ENCODE peak calls at places on chromosomes 4 and X, in four cellular contexts. G, F, O and V are unnamed samples.

GRCh38 chrX:46554942-46555341 is 9.7 kb upstream of the ZNF674 start:
- DNase-seq in G (no peak), F (peak), O (no peak), V (no peak)

GRCh38 chr4:158236304-158237030 is 26.2 kb downstream of the TMEM144 start:
- DNase-seq in G (no peak), F (peak), O (no peak), V (peak)

GRCh38 chrX:38095971-38096529 is 89.7 kb downstream of the SYTL5 start:
- DNase-seq in G (no peak), F (peak), O (no peak), V (no peak)

GRCh38 chr4:80259012-80259411 is 7.5 kb upstream of the FGF5 start:
- DNase-seq in G (no peak), F (no peak), O (no peak), V (no peak)

GRCh38 chrX:68180501-68181061 is 252.7 kb downstream of the OPHN1 start:
- DNase-seq in G (no peak), F (no peak), O (no peak), V (no peak)

GRCh38 chr4:42915484-42915883 is 23.0 kb downstream of the GRXCR1 start:
- DNase-seq in G (no peak), F (no peak), O (no peak), V (no peak)

GRCh38 chr4:33948921-33949320 is 2295.4 kb downstream of the ARAP2 start:
- DNase-seq in G (no peak), F (no peak), O (no peak), V (no peak)

GRCh38 chr4:55754754-55755350 is 64.7 kb upstream of the EXOC1L start:
- DNase-seq in G (no peak), F (peak), O (no peak), V (no peak)

GRCh38 chr4:10124167-10124930 is 7.8 kb upstream of the WDR1 start:
- DNase-seq in G (no peak), F (no peak), O (no peak), V (no peak)

GRCh38 chr4:17511041-17511949 is 595 bp downstream of the QDPR start:
- DNase-seq in G (peak), F (peak), O (peak), V (no peak)

GRCh38 chr4:99652596-99653436 is 4.8 kb downstream of the C4orf54 start:
- DNase-seq in G (no peak), F (no peak), O (no peak), V (no peak)

GRCh38 chr4:21811576-21811975 is 137.0 kb downstream of the KCNIP4 start:
- DNase-seq in G (no peak), F (peak), O (no peak), V (no peak)

GRCh38 chr4:139815646-139816601 is 150.3 kb downstream of the MGST2 start:
- DNase-seq in G (no peak), F (peak), O (peak), V (peak)

GRCh38 chr4:183905081-183905592 is at the start of gene STOX2:
- DNase-seq in G (peak), F (peak), O (peak), V (peak)

GRCh38 chrX:113390531-113390930 is 549.9 kb upstream of the AMOT start:
- DNase-seq in G (no peak), F (no peak), O (no peak), V (no peak)

GRCh38 chrX:19172741-19173140 is 50.5 kb upstream of the ADGRG2 start:
- DNase-seq in G (no peak), F (no peak), O (no peak), V (no peak)

GRCh38 chr4:86670739-86671138 is 76.6 kb downstream of the PTPN13 start:
- DNase-seq in G (no peak), F (peak), O (no peak), V (no peak)

GRCh38 chr4:105155426-105155825 is 8.8 kb downstream of the TET2 start:
- DNase-seq in G (no peak), F (peak), O (no peak), V (no peak)

GRCh38 chrX:54495814-54496516 is at the start of gene FGD1:
- DNase-seq in G (peak), F (peak), O (peak), V (peak)

GRCh38 chrX:8867454-8867853 is 66.3 kb upstream of the FAM9A start:
- DNase-seq in G (no peak), F (peak), O (no peak), V (no peak)

GRCh38 chr4:8847331-8847730 is 24.3 kb downstream of the HMX1 start:
- DNase-seq in G (peak), F (no peak), O (no peak), V (no peak)

GRCh38 chrX:43493751-43494150 is 162.3 kb upstream of the MAOA start:
- DNase-seq in G (no peak), F (peak), O (no peak), V (no peak)

GRCh38 chrX:113512700-113513395 is 672.2 kb upstream of the AMOT start:
- DNase-seq in G (no peak), F (peak), O (no peak), V (no peak)

GRCh38 chr4:38868055-38868965 is 704 bp downstream of the FAM114A1 start:
- DNase-seq in G (peak), F (peak), O (peak), V (no peak)

GRCh38 chrX:94662665-94663064 is 988.7 kb downstream of the FAM133A start:
- DNase-seq in G (no peak), F (no peak), O (no peak), V (no peak)

GRCh38 chrX:17605676-17606075 is 131.6 kb upstream of the SCML1 start:
- DNase-seq in G (no peak), F (peak), O (no peak), V (no peak)

GRCh38 chrX:71128915-71129765 is 10.7 kb downstream of the MED12 start:
- DNase-seq in G (peak), F (peak), O (peak), V (peak)

GRCh38 chr4:56619160-56619559 is 61.9 kb downstream of the HOPX start:
- DNase-seq in G (no peak), F (peak), O (no peak), V (no peak)

GRCh38 chr4:163866728-163867313 is 372.3 kb downstream of the TMA16 start:
- DNase-seq in G (no peak), F (no peak), O (no peak), V (no peak)

GRCh38 chrX:40908857-40909475 is 173.6 kb upstream of the MED14 start:
- DNase-seq in G (no peak), F (peak), O (no peak), V (no peak)

GRCh38 chrX:110851780-110852179 is 56.2 kb upstream of the CHRDL1 start:
- DNase-seq in G (no peak), F (no peak), O (no peak), V (no peak)